ENCODE peak calls at places on chromosomes 16 and 17, in nine cellular contexts. Y is EH; P is activated CD8-positive, alpha-beta T cell treated with anti-CD3 and anti-CD28 coated beads, Interleukin-2, amount 10 ng/mL, durations not matched to agents 7 days and 5 days; M is stimulated activated CD8-positive, alpha-beta memory T cell treated with anti-CD3 and anti-CD28 coated beads, Interleukin-12 subunit alpha, Interleukin-12 subunit beta, amount 100 ng/mL, for 4 hours; R is KBM-7; W is progenitor cell of endocrine pancreas; Q is activated CD4-positive, CD25-positive, alpha-beta regulatory T cell treated with anti-CD3 and anti-CD28 coated beads, Interleukin-2, amount 50 U/mL, for 16 hours; T is foreskin keratinocyte; I is SHP77. A is an unnamed sample.

GRCh38 chr17:10127819-10128375 is 70.5 kb downstream of the GAS7 start:
- DNase-seq in Y (peak), P (no peak), M (no peak), R (no peak), W (no peak), Q (no peak), T (no peak), I (no peak), A (no peak)

GRCh38 chr16:4090476-4090875 is 25.8 kb downstream of the ADCY9 start:
- DNase-seq in Y (peak), P (no peak), M (no peak), R (peak), W (no peak), Q (no peak), T (no peak), I (no peak), A (no peak)

GRCh38 chr16:80583466-80583865 is 42.7 kb downstream of the DYNLRB2 start:
- DNase-seq in Y (peak), P (peak), M (no peak), R (no peak), W (no peak), Q (no peak), T (peak), I (no peak), A (no peak)

GRCh38 chr16:87206646-87207451 is 110.3 kb downstream of the C16orf95 start:
- DNase-seq in Y (peak), P (no peak), M (no peak), R (no peak), W (no peak), Q (no peak), T (peak), I (no peak), A (peak)

GRCh38 chr16:24841291-24841690 is 4.5 kb upstream of the SLC5A11 start:
- DNase-seq in Y (no peak), P (no peak), M (no peak), R (no peak), W (no peak), Q (no peak), T (peak), I (no peak), A (no peak)

GRCh38 chr16:61277849-61278248 is 758.4 kb downstream of the CDH8 start:
- DNase-seq in Y (no peak), P (no peak), M (no peak), R (no peak), W (no peak), Q (no peak), T (no peak), I (no peak), A (no peak)

GRCh38 chr16:11712122-11712521 is 30.5 kb downstream of the TXNDC11 start:
- DNase-seq in Y (no peak), P (no peak), M (no peak), R (no peak), W (no peak), Q (no peak), T (no peak), I (no peak), A (no peak)

GRCh38 chr17:15456972-15457722 is 10.3 kb downstream of the CDRT4 start:
- DNase-seq in Y (peak), P (no peak), M (no peak), R (no peak), W (no peak), Q (no peak), T (no peak), I (no peak), A (no peak)

GRCh38 chr16:86930001-86930400 is 351.7 kb downstream of the FOXL1 start:
- DNase-seq in Y (no peak), P (no peak), M (no peak), R (no peak), W (no peak), Q (no peak), T (no peak), I (no peak), A (no peak)

GRCh38 chr17:82915010-82915696 is 75.3 kb upstream of the ZNF750 start:
- DNase-seq in Y (no peak), P (no peak), M (no peak), R (no peak), W (no peak), Q (no peak), T (no peak), I (no peak), A (no peak)

GRCh38 chr16:88747588-88748301 is 37.3 kb downstream of the PIEZO1 start:
- DNase-seq in Y (no peak), P (peak), M (no peak), R (peak), W (no peak), Q (no peak), T (peak), I (peak), A (peak)

GRCh38 chr16:80947708-80948615 is 58.7 kb downstream of the CMC2 start:
- DNase-seq in Y (no peak), P (no peak), M (no peak), R (no peak), W (no peak), Q (no peak), T (no peak), I (no peak), A (no peak)

GRCh38 chr17:29575511-29576213 is 7.2 kb downstream of the TP53I13 start:
- DNase-seq in Y (no peak), P (no peak), M (no peak), R (no peak), W (no peak), Q (no peak), T (no peak), I (no peak), A (no peak)

GRCh38 chr17:4648741-4649140 is 7.3 kb upstream of the ALOX15 start:
- DNase-seq in Y (no peak), P (no peak), M (no peak), R (no peak), W (no peak), Q (no peak), T (no peak), I (peak), A (no peak)

GRCh38 chr16:88363239-88363891 is 19.4 kb upstream of the ZNF469 start:
- DNase-seq in Y (no peak), P (no peak), M (no peak), R (no peak), W (no peak), Q (no peak), T (no peak), I (no peak), A (no peak)

GRCh38 chr16:85448557-85449194 is 164.4 kb upstream of the GSE1 start:
- DNase-seq in Y (no peak), P (peak), M (peak), R (peak), W (peak), Q (no peak), T (no peak), I (peak), A (no peak)

GRCh38 chr17:1643293-1643998 is 2.1 kb downstream of the SCARF1 start:
- DNase-seq in Y (peak), P (peak), M (peak), R (no peak), W (peak), Q (no peak), T (peak), I (no peak), A (peak)

GRCh38 chr16:71303938-71304337 is 14.7 kb upstream of the CMTR2 start:
- DNase-seq in Y (no peak), P (no peak), M (no peak), R (no peak), W (no peak), Q (no peak), T (peak), I (no peak), A (peak)

GRCh38 chr16:50279142-50279865 is 13.0 kb downstream of the ADCY7 start:
- DNase-seq in Y (no peak), P (no peak), M (no peak), R (peak), W (no peak), Q (no peak), T (no peak), I (no peak), A (no peak)

GRCh38 chr17:17603178-17603894 is 11.8 kb upstream of the PEMT start:
- DNase-seq in Y (no peak), P (no peak), M (no peak), R (no peak), W (no peak), Q (no peak), T (no peak), I (peak), A (no peak)

GRCh38 chr17:64401941-64402340 is 11.3 kb upstream of the PECAM1 start:
- DNase-seq in Y (no peak), P (no peak), M (no peak), R (no peak), W (no peak), Q (no peak), T (no peak), I (no peak), A (no peak)

GRCh38 chr16:50444546-50444945 is 75.8 kb upstream of the BRD7 start:
- DNase-seq in Y (no peak), P (no peak), M (no peak), R (no peak), W (no peak), Q (no peak), T (peak), I (no peak), A (no peak)

GRCh38 chr17:2279707-2280106 is 23.9 kb downstream of the SMG6 start:
- DNase-seq in Y (no peak), P (no peak), M (no peak), R (no peak), W (no peak), Q (no peak), T (no peak), I (no peak), A (no peak)

GRCh38 chr16:63617047-63617989 is 1504.5 kb downstream of the CDH11 start:
- DNase-seq in Y (no peak), P (no peak), M (no peak), R (no peak), W (no peak), Q (no peak), T (peak), I (peak), A (no peak)

GRCh38 chr17:14211778-14212177 is 24.9 kb downstream of the CDRT15 start:
- DNase-seq in Y (no peak), P (no peak), M (no peak), R (no peak), W (no peak), Q (no peak), T (no peak), I (no peak), A (no peak)

GRCh38 chr17:2158011-2158410 is 103.1 kb downstream of the HIC1 start:
- DNase-seq in Y (peak), P (no peak), M (no peak), R (peak), W (no peak), Q (no peak), T (peak), I (no peak), A (peak)

GRCh38 chr17:57892820-57893595 is 43.2 kb upstream of the MRPS23 start:
- DNase-seq in Y (peak), P (no peak), M (no peak), R (peak), W (no peak), Q (no peak), T (peak), I (peak), A (peak)

GRCh38 chr17:28467456-28468025 is 5.9 kb upstream of the SLC13A2 start:
- DNase-seq in Y (peak), P (no peak), M (no peak), R (peak), W (no peak), Q (no peak), T (peak), I (no peak), A (no peak)

GRCh38 chr17:50905460-50905803 is 39.3 kb upstream of the TOB1 start:
- DNase-seq in Y (no peak), P (no peak), M (no peak), R (no peak), W (peak), Q (no peak), T (no peak), I (peak), A (no peak)

GRCh38 chr17:56595831-56596740 is 2.6 kb downstream of the NOG start:
- DNase-seq in Y (peak), P (peak), M (no peak), R (peak), W (no peak), Q (no peak), T (peak), I (no peak), A (no peak)

GRCh38 chr17:28347261-28347891 is 10.0 kb downstream of the POLDIP2 start:
- DNase-seq in Y (peak), P (no peak), M (no peak), R (no peak), W (no peak), Q (no peak), T (peak), I (no peak), A (peak)

GRCh38 chr16:15874745-15875314 is 13.6 kb downstream of the CEP20 start:
- DNase-seq in Y (peak), P (no peak), M (no peak), R (peak), W (no peak), Q (no peak), T (peak), I (no peak), A (peak)

GRCh38 chr17:7882629-7883028 is 6.0 kb upstream of the CHD3 start:
- DNase-seq in Y (no peak), P (no peak), M (no peak), R (no peak), W (no peak), Q (no peak), T (no peak), I (peak), A (no peak)

GRCh38 chr17:73347355-73347754 is 35.6 kb upstream of the CDC42EP4 start:
- DNase-seq in Y (no peak), P (no peak), M (no peak), R (no peak), W (no peak), Q (no peak), T (no peak), I (no peak), A (no peak)

GRCh38 chr17:72125742-72126141 is 4.9 kb downstream of the SOX9 start:
- DNase-seq in Y (no peak), P (no peak), M (no peak), R (no peak), W (no peak), Q (no peak), T (no peak), I (no peak), A (no peak)

GRCh38 chr17:15411556-15412198 is 55.7 kb downstream of the CDRT4 start:
- DNase-seq in Y (no peak), P (no peak), M (no peak), R (peak), W (no peak), Q (no peak), T (no peak), I (no peak), A (no peak)